ENCODE peak calls at places on chromosome 1, in six cellular contexts. H is amniotic stem cell, J is neuronal stem cell, E is posterior cingulate gyrus, F is AG09309, X is A172. Z is an unnamed sample.

GRCh38 chr1:17475729-17476128 is 36.3 kb upstream of the RCC2 start:
- DNase-seq in E (no peak), F (peak; percentile 64), J (no peak), H (peak; percentile 66), X (peak; percentile 82), Z (no peak)

GRCh38 chr1:176058686-176059085 is 148.4 kb downstream of the COP1 start:
- DNase-seq in F (no peak), J (peak; percentile 58), E (no peak), H (no peak), X (no peak), Z (no peak)

GRCh38 chr1:57133686-57134085 is 167.9 kb upstream of the C8B start:
- DNase-seq in X (no peak), F (no peak), E (no peak), H (no peak), J (no peak), Z (no peak)

GRCh38 chr1:12604986-12605385 is 13.0 kb downstream of the DHRS3 start:
- DNase-seq in X (no peak), J (no peak), E (no peak), H (no peak), F (no peak), Z (no peak)

GRCh38 chr1:171107257-171107940 is 16.7 kb downstream of the FMO3 start:
- DNase-seq in J (no peak), F (no peak), H (no peak), X (no peak), E (no peak), Z (no peak)

GRCh38 chr1:92980732-92981647 is 19.7 kb upstream of the DIPK1A start:
- DNase-seq in J (no peak), H (no peak), E (no peak), X (no peak), F (no peak), Z (no peak)

GRCh38 chr1:225763815-225764548 is 13.6 kb upstream of the SRP9 start:
- DNase-seq in E (no peak), H (no peak), X (peak; percentile 79), J (no peak), F (no peak), Z (peak; percentile 65)

GRCh38 chr1:9798236-9799130 is 25.3 kb downstream of the CLSTN1 start:
- DNase-seq in X (no peak), J (no peak), E (no peak), H (no peak), F (peak; percentile 78), Z (no peak)

GRCh38 chr1:50930965-50931737 is 28.9 kb downstream of the FAF1 start:
- DNase-seq in E (no peak), X (peak; percentile 39), F (no peak), H (no peak), J (no peak), Z (no peak)

Z was measured in sciatic nerve.